ENCODE peak calls at places on chromosomes 16 and 17, in four cellular contexts. D is HTR-8/SVneo, A is mammary epithelial cell, K is Ammon's horn. T is an unnamed sample.

GRCh38 chr16:57533618-57534336 is 2.6 kb downstream of the CCDC102A start:
- DNase-seq in D (no peak), A (no peak), K (no peak), T (no peak)

GRCh38 chr16:71255721-71256120 is 25.2 kb upstream of the HYDIN start:
- DNase-seq in D (no peak), A (no peak), K (peak), T (no peak)

GRCh38 chr16:3974751-3975150 is 94.2 kb upstream of the CREBBP start:
- DNase-seq in D (no peak), A (no peak), K (no peak), T (no peak)

GRCh38 chr16:69397821-69398521 is 12.2 kb upstream of the TERF2 start:
- DNase-seq in D (peak), A (peak), K (peak), T (no peak)

GRCh38 chr17:36647598-36647997 is 46.2 kb downstream of the MRM1 start:
- DNase-seq in D (no peak), A (no peak), K (no peak), T (no peak)

GRCh38 chr16:9489823-9490467 is 398.5 kb downstream of the HAPSTR1 start:
- DNase-seq in D (no peak), A (no peak), K (peak), T (no peak)

GRCh38 chr17:46812624-46813318 is 5.7 kb downstream of the WNT3 start:
- DNase-seq in D (no peak), A (no peak), K (no peak), T (no peak)

GRCh38 chr16:50474138-50474537 is 74.1 kb upstream of the NKD1 start:
- DNase-seq in D (no peak), A (peak), K (no peak), T (no peak)

GRCh38 chr16:70782237-70782636 is 18.7 kb downstream of the VAC14 start:
- DNase-seq in D (no peak), A (peak), K (no peak), T (no peak)

GRCh38 chr16:53457670-53458069 is 23.4 kb downstream of the RBL2 start:
- DNase-seq in D (no peak), A (peak), K (no peak), T (no peak)

GRCh38 chr17:32792207-32792606 is 84.7 kb downstream of the MYO1D start:
- DNase-seq in D (no peak), A (no peak), K (no peak), T (no peak)

GRCh38 chr17:83078378-83079339 is 750 bp upstream of the METRNL start:
- DNase-seq in D (no peak), A (no peak), K (no peak), T (no peak)

GRCh38 chr16:2205967-2206313 is 686 bp downstream of the MLST8 start:
- DNase-seq in D (no peak), A (no peak), K (no peak), T (no peak)

GRCh38 chr17:79872762-79873161 is 33.5 kb upstream of the CBX4 start:
- DNase-seq in D (no peak), A (no peak), K (no peak), T (no peak)

GRCh38 chr17:64003526-64004121 is 5.5 kb downstream of the PRR29 start:
- DNase-seq in D (no peak), A (no peak), K (no peak), T (no peak)

GRCh38 chr17:32551186-32551955 is 64.6 kb downstream of the CDK5R1 start:
- DNase-seq in D (no peak), A (peak), K (no peak), T (no peak)

GRCh38 chr16:58853830-58854229 is 119.7 kb upstream of the GOT2 start:
- DNase-seq in D (no peak), A (no peak), K (no peak), T (peak)

GRCh38 chr16:87552772-87553171 is 49.5 kb upstream of the JPH3 start:
- DNase-seq in D (no peak), A (peak), K (no peak), T (no peak)

GRCh38 chr17:4433515-4434031 is at the start of gene SPNS3:
- DNase-seq in D (no peak), A (no peak), K (peak), T (no peak)

GRCh38 chr16:50195276-50195675 is 42.2 kb downstream of the TENT4B start:
- DNase-seq in D (no peak), A (peak), K (no peak), T (no peak)

GRCh38 chr17:40315206-40315605 is 6.2 kb downstream of the RARA start:
- DNase-seq in D (no peak), A (no peak), K (no peak), T (no peak)

GRCh38 chr16:72124761-72125634 is 31.4 kb downstream of the DHX38 start:
- DNase-seq in D (peak), A (peak), K (peak), T (peak)